ENCODE peak calls at places on chromosome 16, in five cellular contexts. S is A549, O is K562, B is WTC11, C is H1. F is an unnamed sample.

GRCh38 chr16:87963400-87963799 is 12.2 kb downstream of the BANP start:
- DNase-seq in S (no peak), O (no peak), B (no peak), C (no peak), F (peak; percentile 93)

GRCh38 chr16:8569650-8570338 is 20.5 kb downstream of the TMEM114 start:
- DNase-seq in S (no peak), O (no peak), B (peak; percentile 27), C (no peak), F (no peak)

GRCh38 chr16:84228321-84228838 is 11.4 kb downstream of the KCNG4 start:
- DNase-seq in S (peak; percentile 93), O (peak; percentile 86), B (peak; percentile 40), C (peak; percentile 66), F (peak; percentile 49)

GRCh38 chr16:28009586-28010373 is 53.7 kb downstream of the GSG1L start:
- DNase-seq in S (no peak), O (no peak), B (no peak), C (no peak), F (no peak)

GRCh38 chr16:69775535-69775934 is 13.4 kb downstream of the WWP2 start:
- DNase-seq in S (no peak), O (no peak), B (no peak), C (no peak), F (no peak)

GRCh38 chr16:2147981-2148671 is at the start of gene RAB26:
- DNase-seq in S (peak; percentile 85), O (peak; percentile 83), B (peak; percentile 82), C (peak; percentile 90), F (peak; percentile 46)

GRCh38 chr16:81604960-81605383 is 160.4 kb downstream of the CMIP start:
- DNase-seq in S (no peak), O (no peak), B (no peak), C (no peak), F (peak; percentile 70)

GRCh38 chr16:30715777-30716445 is 16.9 kb downstream of the SRCAP start:
- DNase-seq in S (no peak), O (no peak), B (no peak), C (no peak), F (no peak)

GRCh38 chr16:70706948-70707465 is 21.2 kb upstream of the MTSS2 start:
- DNase-seq in S (peak; percentile 74), O (no peak), B (no peak), C (no peak), F (peak; percentile 76)

GRCh38 chr16:24041834-24042631 is 206.2 kb downstream of the PRKCB start:
- DNase-seq in S (peak; percentile 69), O (peak; percentile 76), B (peak; percentile 83), C (peak; percentile 88), F (peak; percentile 53)

GRCh38 chr16:30382398-30383015 is at the start of gene SEPTIN1:
- DNase-seq in S (no peak), O (no peak), B (no peak), C (no peak), F (no peak)

GRCh38 chr16:29757950-29758466 is 12.2 kb upstream of the C16orf54 start:
- DNase-seq in S (no peak), O (no peak), B (no peak), C (no peak), F (no peak)

GRCh38 chr16:11572301-11572995 is 14.3 kb downstream of the LITAF start:
- DNase-seq in S (no peak), O (no peak), B (no peak), C (no peak), F (no peak)

GRCh38 chr16:86640265-86640843 is 62.0 kb downstream of the FOXL1 start:
- DNase-seq in S (no peak), O (no peak), B (no peak), C (no peak), F (no peak)
- TF ChIP-seq JUN in S (no peak), O (no peak), B (no peak), C (no peak), F (no peak)

GRCh38 chr16:77183137-77183536 is 7.9 kb upstream of the MON1B start:
- DNase-seq in S (no peak), O (no peak), B (no peak), C (no peak), F (no peak)
- TF ChIP-seq JUN in S (no peak), O (no peak), B (no peak), C (no peak), F (no peak)

DNA sequence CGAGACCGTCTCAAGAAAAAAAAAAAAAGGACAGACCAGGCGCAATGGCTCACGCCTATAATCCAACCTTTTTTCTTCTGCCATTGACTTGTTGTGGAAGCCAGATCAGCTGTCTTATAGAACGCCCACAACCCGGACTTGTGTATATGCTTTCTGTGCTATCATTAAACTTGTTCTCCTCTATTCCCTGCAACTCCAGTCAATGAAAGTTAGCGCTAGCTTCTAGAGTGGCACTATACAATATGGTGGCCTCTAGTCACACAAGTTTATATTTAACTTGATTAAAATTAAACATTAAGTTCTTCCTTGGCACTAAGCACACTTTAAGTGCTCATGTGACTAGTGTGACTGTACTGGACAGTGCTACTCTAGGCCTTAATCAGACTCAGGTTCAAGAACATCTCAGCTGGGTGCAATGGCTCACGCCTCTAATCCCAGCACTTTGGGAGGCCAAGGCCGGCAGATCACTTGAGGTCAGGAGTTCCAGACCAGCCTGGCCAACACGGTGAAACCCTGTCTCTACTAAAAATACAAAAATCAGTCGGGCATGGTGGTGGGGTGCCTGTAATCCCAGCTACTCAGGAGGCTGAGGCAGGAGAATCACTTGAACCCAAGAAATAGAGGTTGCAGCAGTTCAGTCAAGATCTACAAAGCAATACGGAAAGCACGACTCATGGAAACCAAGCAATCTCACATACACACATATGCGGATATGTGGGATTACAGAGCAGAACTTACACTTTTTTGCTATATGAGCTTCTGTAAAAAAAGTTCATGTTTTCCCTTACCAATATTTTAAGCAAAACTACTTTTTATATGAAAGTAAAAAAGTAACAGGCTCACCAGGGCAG is 18.8 kb upstream of the GLG1 start:
- DNase-seq in S (no peak), O (no peak), B (no peak), C (no peak), F (no peak)
- TF ChIP-seq JUN in S (no peak), O (no peak), B (no peak), C (no peak), F (no peak)

DNA sequence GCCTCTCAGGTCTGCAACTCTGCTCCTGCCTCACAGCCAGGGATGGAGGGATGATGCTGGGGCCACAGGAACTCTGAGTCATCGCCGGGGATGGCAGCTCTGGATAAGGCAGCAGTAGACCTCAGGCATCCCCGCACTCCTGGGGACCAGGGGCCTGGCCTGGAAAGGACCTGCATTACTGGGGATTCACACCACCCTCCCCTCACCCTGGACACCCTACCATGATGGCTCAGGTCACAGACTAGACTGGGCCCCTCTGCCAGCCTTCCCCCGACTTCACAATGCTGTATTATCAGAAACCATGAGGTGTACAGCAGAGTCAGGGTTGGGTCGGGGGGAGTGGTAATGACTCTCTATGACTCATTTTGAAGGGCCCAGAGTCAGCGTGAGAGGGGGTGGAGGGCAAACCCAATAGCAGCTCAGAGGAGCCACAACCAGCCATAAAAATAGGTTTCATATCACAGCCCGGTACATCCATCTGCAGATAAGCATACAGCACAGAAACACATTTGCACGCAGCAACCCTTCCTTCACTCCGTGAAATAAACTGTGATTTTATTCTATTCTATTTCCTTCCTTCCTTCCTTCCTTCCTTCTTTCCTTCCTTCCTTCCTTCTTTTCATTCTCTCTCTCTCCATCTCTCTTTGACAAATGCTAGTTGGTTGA is 28.8 kb downstream of the DYNLRB2 start:
- DNase-seq in S (no peak), O (peak; percentile 35), B (no peak), C (no peak), F (peak; percentile 33)
- TF ChIP-seq JUN in S (no peak), O (no peak), B (no peak), C (no peak), F (no peak)

DNA sequence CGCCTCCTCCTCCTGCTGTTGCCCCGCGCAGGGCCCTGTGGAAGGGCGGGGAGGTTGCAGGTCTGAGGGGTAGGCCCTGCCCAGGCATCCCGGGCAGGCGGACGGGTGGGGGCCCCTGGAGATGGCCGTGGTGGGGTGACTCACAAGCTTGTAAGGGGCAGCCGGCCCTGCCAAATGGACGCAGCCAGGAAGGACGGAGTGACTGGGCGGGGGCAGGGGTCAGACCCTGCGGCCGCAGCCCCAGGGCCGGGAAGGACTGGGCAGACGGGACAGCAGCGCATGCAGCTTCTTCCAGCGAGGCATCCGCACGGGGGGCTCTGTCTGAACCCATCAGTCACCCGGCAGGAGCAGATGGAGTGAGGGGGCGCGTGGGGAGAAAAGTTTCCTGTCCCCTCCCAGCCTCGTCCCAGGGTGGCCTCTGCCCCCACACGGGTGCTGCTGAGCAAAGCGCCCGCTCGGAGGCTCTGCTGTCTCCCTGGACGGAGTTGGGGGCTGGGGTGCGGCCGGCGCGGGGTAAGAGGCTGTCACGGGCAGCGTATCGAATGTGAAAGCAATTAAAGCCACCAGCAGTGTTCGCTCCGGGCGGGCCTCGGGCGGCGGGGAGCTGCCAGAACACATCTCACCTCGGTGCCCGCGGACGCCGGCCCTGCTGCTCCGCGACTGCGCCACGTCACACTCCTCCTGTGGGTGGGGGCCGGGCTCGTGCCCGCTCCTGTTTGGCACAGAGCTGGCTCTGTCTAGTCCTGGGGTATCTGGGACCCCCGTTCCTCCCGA is 5.4 kb upstream of the PRR35 start:
- DNase-seq in S (no peak), O (no peak), B (no peak), C (no peak), F (peak; percentile 21)
- TF ChIP-seq JUN in S (no peak), O (no peak), B (no peak), C (no peak), F (no peak)

GRCh38 chr16:66950437-66950836 is 10.6 kb upstream of the CES3 start:
- DNase-seq in S (no peak), O (no peak), B (no peak), C (no peak), F (no peak)
- TF ChIP-seq JUN in S (no peak), O (no peak), B (no peak), C (no peak), F (no peak)

DNA sequence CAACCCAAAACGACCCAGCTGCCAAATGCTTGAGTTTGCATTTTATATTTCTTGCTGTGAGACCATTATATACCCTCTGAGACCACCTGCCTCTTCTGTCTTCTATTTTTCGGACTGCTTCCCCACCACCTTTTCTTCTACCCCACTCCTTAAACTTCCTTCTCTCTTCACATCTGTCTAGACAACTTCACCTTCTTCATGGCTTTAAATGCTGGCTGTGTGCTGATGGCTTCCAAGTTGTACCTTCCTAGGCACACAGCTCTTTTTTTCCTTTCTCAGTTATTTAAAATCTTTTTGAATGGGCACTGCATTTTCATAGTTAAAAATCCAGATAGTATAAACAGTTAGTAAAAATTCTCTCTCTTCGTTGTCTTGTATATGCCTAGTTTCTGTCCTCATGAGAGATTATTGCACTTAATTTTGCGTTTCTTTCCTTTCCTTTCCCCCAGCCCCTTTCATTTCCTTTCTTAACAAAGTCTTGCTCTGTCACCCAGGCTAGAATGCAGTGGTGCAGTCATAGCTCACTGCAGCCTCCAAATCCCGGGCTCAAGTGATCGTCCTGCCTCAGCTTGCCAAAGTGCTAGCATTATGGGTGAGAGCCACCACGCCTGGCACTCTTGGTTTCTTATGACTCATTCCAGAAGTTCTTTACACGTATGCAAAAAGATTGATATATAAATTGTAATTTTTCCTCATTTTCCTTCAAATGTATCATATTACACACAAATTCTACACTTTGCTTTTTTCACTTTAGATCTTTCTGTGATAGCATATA is 114.3 kb downstream of the NPIPB5 start:
- DNase-seq in S (no peak), O (no peak), B (no peak), C (peak; percentile 37), F (no peak)
- TF ChIP-seq JUN in S (no peak), O (no peak), B (no peak), C (no peak), F (no peak)

DNA sequence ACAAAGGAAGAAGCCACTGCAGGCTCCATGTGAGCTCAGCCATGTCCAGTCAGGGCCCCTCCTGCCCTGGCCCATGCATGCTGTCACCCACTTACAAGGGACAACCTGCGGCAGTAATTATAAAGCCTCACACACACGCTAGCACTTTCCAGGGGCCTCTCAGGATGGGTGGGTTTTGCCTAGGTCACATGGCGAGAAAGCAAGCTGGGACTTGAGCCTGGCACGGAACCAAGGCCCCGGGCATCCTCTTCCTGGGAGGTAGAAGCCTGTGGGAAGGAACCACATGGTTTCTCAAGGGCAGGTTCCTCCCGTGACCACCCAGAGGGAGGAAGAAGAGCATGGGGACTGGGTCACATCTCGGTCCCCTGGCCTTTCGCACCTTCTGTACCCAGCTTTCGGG is 7.0 kb downstream of the ZNF319 start:
- DNase-seq in S (no peak), O (no peak), B (no peak), C (no peak), F (no peak)
- TF ChIP-seq JUN in S (no peak), O (no peak), B (no peak), C (no peak), F (no peak)

F was measured in endothelial cell of umbilical vein.